ENCODE peak calls at places on chromosomes 5 and 9, in nine cellular contexts. O, D, V, C, Q, W, P, G and Y are unnamed samples.

GRCh38 chr5:108382784-108383358 is 973 bp upstream of the FBXL17 start:
- DNase-seq in O (no peak), D (no peak), Q (peak), W (no peak), V (no peak), C (peak), P (no peak), G (no peak), Y (no peak)

GRCh38 chr9:95349109-95350038 is 31.9 kb upstream of the FANCC start:
- DNase-seq in V (no peak), C (peak), O (no peak), G (no peak), Q (no peak), P (peak), D (no peak), W (no peak), Y (no peak)

GRCh38 chr9:36137392-36138004 is 965 bp downstream of the GLIPR2 start:
- DNase-seq in P (peak), D (no peak), Q (peak), C (peak), V (no peak), O (no peak), G (no peak), W (no peak), Y (no peak)

GRCh38 chr9:109447329-109448076 is 50.6 kb downstream of the PTPN3 start:
- DNase-seq in C (no peak), D (peak), V (no peak), W (no peak), Q (no peak), O (peak), G (no peak), P (no peak), Y (no peak)

GRCh38 chr9:18268381-18268780 is 205.6 kb upstream of the ADAMTSL1 start:
- DNase-seq in Q (peak), W (peak), O (no peak), C (peak), V (no peak), P (no peak), D (no peak), G (peak), Y (no peak)

GRCh38 chr5:54306893-54307292 is 3.5 kb downstream of the ARL15 start:
- DNase-seq in P (no peak), W (no peak), D (no peak), G (no peak), Q (no peak), C (no peak), O (no peak), V (no peak), Y (no peak)

GRCh38 chr5:148425808-148426207 is 42.0 kb downstream of the FBXO38 start:
- DNase-seq in O (no peak), C (no peak), G (no peak), W (no peak), V (no peak), P (no peak), Q (no peak), D (no peak), Y (no peak)

GRCh38 chr9:131997779-131998178 is 81.9 kb downstream of the MED27 start:
- DNase-seq in P (no peak), D (no peak), V (peak), W (peak), G (peak), Q (peak), C (no peak), O (no peak), Y (no peak)

GRCh38 chr9:84789463-84789830 is 119.9 kb downstream of the NTRK2 start:
- DNase-seq in O (no peak), C (no peak), W (no peak), Q (no peak), D (no peak), V (no peak), G (no peak), P (no peak), Y (no peak)

GRCh38 chr5:164048527-164048926 is 543.1 kb downstream of the MAT2B start:
- DNase-seq in O (no peak), C (no peak), W (peak), P (no peak), Q (peak), D (no peak), V (no peak), G (no peak), Y (no peak)

GRCh38 chr5:43603535-43604363 is 769 bp downstream of the NNT start:
- DNase-seq in V (peak), D (peak), Q (peak), O (peak), C (peak), G (peak), P (peak), W (peak), Y (peak)

GRCh38 chr5:452856-453710 is 10.1 kb downstream of the EXOC3 start:
- DNase-seq in W (no peak), D (peak), V (no peak), C (no peak), O (no peak), P (no peak), Q (no peak), G (no peak), Y (no peak)

GRCh38 chr9:130358928-130359327 is 85.8 kb upstream of the ASS1 start:
- DNase-seq in V (no peak), W (no peak), D (no peak), O (no peak), P (no peak), Q (no peak), G (no peak), C (no peak), Y (no peak)

GRCh38 chr5:55407059-55407684 is 99.4 kb downstream of the MTREX start:
- DNase-seq in D (no peak), V (peak), W (peak), P (no peak), Q (peak), G (peak), O (peak), C (peak), Y (no peak)

GRCh38 chr5:163104496-163104895 is 332.9 kb upstream of the CCNG1 start:
- DNase-seq in C (peak), D (no peak), G (no peak), W (no peak), O (peak), P (peak), V (no peak), Q (no peak), Y (no peak)

GRCh38 chr9:33445941-33446506 is 1.4 kb downstream of the AQP3 start:
- DNase-seq in O (no peak), V (no peak), W (no peak), G (no peak), C (peak), P (no peak), Q (no peak), D (no peak), Y (no peak)

GRCh38 chr9:121863931-121864330 is 212.5 kb downstream of the DAB2IP start:
- DNase-seq in W (no peak), G (peak), C (no peak), V (no peak), P (no peak), Q (peak), D (no peak), O (no peak), Y (no peak)

GRCh38 chr5:167096816-167097215 is 1194.6 kb upstream of the WWC1 start:
- DNase-seq in D (no peak), P (no peak), Q (no peak), C (no peak), G (peak), O (no peak), W (peak), V (no peak), Y (no peak)

GRCh38 chr5:125316913-125317545 is 570.6 kb upstream of the ZNF608 start:
- DNase-seq in V (no peak), G (no peak), C (peak), O (no peak), D (no peak), Q (no peak), W (no peak), P (no peak), Y (no peak)

GRCh38 chr5:63820557-63820956 is 141.7 kb downstream of the HTR1A start:
- DNase-seq in C (no peak), G (no peak), W (no peak), O (no peak), V (no peak), P (no peak), Q (no peak), D (no peak), Y (no peak)

GRCh38 chr9:123615381-123615780 is 259.4 kb downstream of the CRB2 start:
- DNase-seq in O (peak), C (no peak), G (no peak), W (no peak), Q (no peak), P (no peak), V (no peak), D (no peak), Y (no peak)

GRCh38 chr9:126696764-126697145 is 83.0 kb downstream of the LMX1B start:
- DNase-seq in D (no peak), P (no peak), W (no peak), C (peak), Q (no peak), O (no peak), V (no peak), G (no peak), Y (no peak)

GRCh38 chr5:154631141-154631540 is 124.0 kb upstream of the LARP1 start:
- DNase-seq in V (no peak), O (no peak), P (no peak), G (no peak), W (no peak), D (peak), Q (no peak), C (no peak), Y (no peak)

GRCh38 chr9:123343428-123344272 is 12.3 kb upstream of the CRB2 start:
- DNase-seq in D (no peak), O (no peak), P (no peak), C (no peak), V (no peak), W (no peak), G (peak), Q (no peak), Y (no peak)

GRCh38 chr9:91589101-91589553 is 165.5 kb upstream of the NFIL3 start:
- DNase-seq in O (no peak), P (no peak), G (peak), D (no peak), W (peak), Q (peak), V (peak), C (no peak), Y (no peak)

GRCh38 chr5:42005561-42006153 is 80.6 kb downstream of the FBXO4 start:
- DNase-seq in P (no peak), V (no peak), W (peak), G (peak), O (no peak), D (no peak), Q (peak), C (peak), Y (no peak)

GRCh38 chr5:107067391-107067790 is 603.3 kb downstream of the EFNA5 start:
- DNase-seq in P (peak), V (no peak), G (no peak), C (peak), W (peak), D (no peak), O (no peak), Q (no peak), Y (no peak)

GRCh38 chr9:87570000-87570834 is 72.5 kb downstream of the DAPK1 start:
- DNase-seq in G (peak), V (no peak), P (no peak), C (no peak), W (no peak), Q (no peak), D (no peak), O (no peak), Y (no peak)

GRCh38 chr5:87020099-87020934 is 247.4 kb upstream of the RASA1 start:
- DNase-seq in D (no peak), O (peak), V (peak), P (peak), C (peak), G (no peak), W (no peak), Q (peak), Y (peak)

GRCh38 chr5:176425138-176425537 is 8.8 kb upstream of the CLTB start:
- DNase-seq in W (peak), O (no peak), C (no peak), V (no peak), Q (peak), D (peak), G (peak), P (no peak), Y (no peak)

GRCh38 chr5:132459983-132460834 is 30.4 kb downstream of the IRF1 start:
- DNase-seq in C (no peak), V (no peak), G (no peak), O (no peak), W (no peak), Q (no peak), D (no peak), P (no peak), Y (peak)

GRCh38 chr5:143057580-143057999 is 287.4 kb downstream of the ARHGAP26 start:
- DNase-seq in P (no peak), C (no peak), V (no peak), W (no peak), O (no peak), Q (peak), D (no peak), G (no peak), Y (no peak)

GRCh38 chr9:125748511-125749099 is 1.4 kb downstream of the PBX3 start:
- DNase-seq in O (peak), D (no peak), W (peak), Q (no peak), G (no peak), P (peak), C (peak), V (no peak), Y (no peak)

GRCh38 chr5:158832096-158832495 is 267.6 kb downstream of the EBF1 start:
- DNase-seq in C (no peak), P (no peak), D (no peak), O (no peak), W (no peak), G (no peak), V (no peak), Q (no peak), Y (no peak)

GRCh38 chr5:174601937-174602336 is 122.4 kb upstream of the MSX2 start:
- DNase-seq in O (no peak), V (no peak), Q (peak), G (peak), D (no peak), C (no peak), W (no peak), P (no peak), Y (no peak)

GRCh38 chr9:80664327-80665210 is 1024.8 kb downstream of the TLE1 start:
- DNase-seq in C (peak), O (no peak), Q (peak), G (peak), W (peak), V (no peak), D (no peak), P (no peak), Y (no peak)

GRCh38 chr9:133031496-133031911 is 707 bp downstream of the GTF3C5 start:
- DNase-seq in O (peak), V (no peak), C (peak), P (no peak), W (no peak), Q (no peak), G (no peak), D (no peak), Y (no peak)

GRCh38 chr5:149959406-149960236 is 937 bp upstream of the SLC26A2 start:
- DNase-seq in V (peak), D (no peak), C (peak), W (peak), G (peak), O (peak), P (no peak), Q (peak), Y (no peak)

GRCh38 chr9:68998812-68999211 is 15.1 kb downstream of the PRKACG start:
- DNase-seq in V (no peak), O (no peak), P (peak), G (no peak), D (no peak), C (no peak), W (no peak), Q (no peak), Y (no peak)

GRCh38 chr9:7234144-7234543 is 476.4 kb downstream of the KDM4C start:
- DNase-seq in Q (peak), W (peak), O (peak), G (no peak), C (peak), P (peak), D (no peak), V (no peak), Y (no peak)
- TF ChIP-seq CTCF in Q (peak), W (peak), O (peak), G (peak), C (peak), P (peak), D (no peak), V (no peak), Y (no peak)

GRCh38 chr5:9903806-9904205 is 273.7 kb upstream of the TAS2R1 start:
- DNase-seq in Q (peak), C (no peak), V (no peak), G (peak), O (no peak), P (no peak), D (no peak), W (peak), Y (no peak)

GRCh38 chr5:9895305-9895650 is 265.1 kb upstream of the TAS2R1 start:
- DNase-seq in P (no peak), C (no peak), W (peak), G (no peak), V (no peak), Q (no peak), O (no peak), D (no peak), Y (no peak)

GRCh38 chr5:9892696-9893095 is 262.5 kb upstream of the TAS2R1 start:
- DNase-seq in P (no peak), D (no peak), C (no peak), O (no peak), Q (no peak), V (no peak), G (no peak), W (no peak), Y (no peak)

GRCh38 chr5:9894571-9895304 is 264.6 kb upstream of the TAS2R1 start:
- DNase-seq in O (no peak), W (no peak), D (no peak), C (no peak), P (no peak), V (no peak), G (no peak), Q (no peak), Y (no peak)

GRCh38 chr5:9898319-9898718 is 268.2 kb upstream of the TAS2R1 start:
- DNase-seq in V (no peak), O (peak), D (no peak), P (no peak), C (peak), Q (peak), W (peak), G (peak), Y (no peak)
- TF ChIP-seq CTCF in V (no peak), O (no peak), D (no peak), P (peak), C (peak), Q (peak), W (peak), G (peak), Y (no peak)

DNA sequence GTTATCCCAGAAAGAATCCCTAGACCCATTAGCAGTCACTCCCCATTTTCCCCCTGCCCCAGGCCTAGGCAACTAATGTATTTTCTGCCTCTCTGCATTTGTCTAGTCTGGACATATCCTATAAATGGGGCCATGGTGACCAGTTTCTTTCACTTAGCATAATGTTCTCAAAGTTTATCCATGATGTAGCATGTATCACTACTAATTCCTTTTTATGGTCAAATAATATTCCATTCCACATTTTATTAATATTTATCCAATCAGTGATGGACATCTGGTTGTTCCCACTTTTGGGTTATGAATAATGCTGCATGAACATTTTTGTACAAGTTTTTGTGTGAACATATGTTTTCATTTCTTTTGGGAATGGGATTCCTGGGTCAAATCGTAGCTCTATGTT is 1.5 kb downstream of the FCHO2 start:
- DNase-seq in G (no peak), O (no peak), V (no peak), D (no peak), Q (no peak), C (no peak), W (no peak), P (no peak), Y (no peak)
- TF ChIP-seq CTCF in G (no peak), O (no peak), V (no peak), D (no peak), Q (no peak), C (no peak), W (no peak), P (no peak), Y (no peak)

DNA sequence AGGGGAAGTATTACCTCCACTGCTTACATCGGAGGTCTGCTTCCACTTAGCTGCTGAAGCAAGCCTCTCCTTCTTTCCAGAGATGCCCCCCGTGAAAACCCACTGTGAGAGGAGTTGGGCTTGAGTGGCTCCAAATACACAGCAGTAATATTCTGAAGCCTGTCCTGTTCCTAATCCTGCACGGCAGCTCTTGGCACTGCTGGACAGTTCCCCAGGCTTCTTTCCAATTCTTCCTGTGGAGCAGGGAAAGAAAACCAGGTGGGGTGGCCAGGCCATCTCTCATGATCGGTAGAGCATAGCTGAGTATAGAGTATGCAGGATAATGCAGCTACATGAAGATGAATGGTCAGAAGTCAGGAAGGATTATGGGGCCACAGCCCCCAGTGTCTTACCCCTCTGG is 335.3 kb downstream of the MARCHF11 start:
- DNase-seq in C (no peak), W (no peak), Q (no peak), P (no peak), D (no peak), G (no peak), O (no peak), V (no peak), Y (no peak)
- TF ChIP-seq CTCF in C (no peak), W (no peak), Q (no peak), P (no peak), D (no peak), G (no peak), O (no peak), V (no peak), Y (no peak)

GRCh38 chr9:97327562-97327961 is 20.1 kb downstream of the CCDC180 start:
- DNase-seq in C (no peak), P (no peak), Q (no peak), D (no peak), O (no peak), G (no peak), V (no peak), W (no peak), Y (no peak)
- TF ChIP-seq CTCF in C (no peak), P (no peak), Q (no peak), D (no peak), O (no peak), G (no peak), V (no peak), W (no peak), Y (no peak)

GRCh38 chr5:139038618-139039305 is 159.4 kb downstream of the SIL1 start:
- DNase-seq in O (no peak), V (no peak), P (no peak), W (no peak), D (no peak), C (peak), Q (no peak), G (no peak), Y (no peak)
- TF ChIP-seq CTCF in O (no peak), V (no peak), P (no peak), W (peak), D (no peak), C (peak), Q (no peak), G (no peak), Y (no peak)

GRCh38 chr5:171162602-171163001 is 146.4 kb upstream of the TLX3 start:
- DNase-seq in P (peak), W (peak), D (no peak), G (peak), O (peak), C (peak), V (no peak), Q (peak), Y (no peak)
- TF ChIP-seq CTCF in P (peak), W (peak), D (no peak), G (peak), O (no peak), C (peak), V (no peak), Q (peak), Y (no peak)

DNA sequence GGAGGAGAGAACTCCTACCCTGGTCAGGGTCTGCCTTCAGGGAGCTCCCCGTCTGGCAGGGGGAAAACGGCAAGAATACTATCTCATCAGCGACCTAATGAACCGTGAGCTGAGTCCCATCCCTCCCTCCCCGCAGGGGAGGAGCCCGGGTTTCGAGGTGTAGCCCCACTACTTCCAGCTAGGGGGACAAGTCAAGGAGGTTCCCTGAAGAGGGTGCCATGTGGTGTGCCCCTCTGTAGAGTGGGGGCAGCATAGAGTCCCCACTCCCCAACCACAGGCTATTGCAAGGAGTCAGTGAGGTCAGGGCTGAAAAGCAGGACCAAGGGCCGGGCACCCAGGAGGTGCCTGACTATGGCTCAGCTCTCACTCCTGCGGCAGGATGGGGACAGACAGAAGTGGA is 50.9 kb upstream of the RXRA start:
- DNase-seq in D (no peak), G (no peak), P (no peak), C (peak), O (no peak), W (no peak), V (no peak), Q (no peak), Y (no peak)
- TF ChIP-seq CTCF in D (no peak), G (no peak), P (no peak), C (peak), O (no peak), W (no peak), V (no peak), Q (peak), Y (no peak)

GRCh38 chr9:137240321-137240840 is 706 bp upstream of the TUBB4B start:
- DNase-seq in W (peak), O (peak), P (peak), G (peak), C (peak), D (peak), V (peak), Q (peak), Y (peak)
- TF ChIP-seq CTCF in W (no peak), O (no peak), P (no peak), G (no peak), C (peak), D (no peak), V (no peak), Q (no peak), Y (peak)